ENCODE peak calls at places on chromosomes 2 and 18, in four cellular contexts. T, Q, C and V are unnamed samples.

GRCh38 chr2:175741164-175741563 is 260.9 kb downstream of the LNPK start:
- DNase-seq in T (no peak), Q (no peak), C (no peak), V (no peak)

GRCh38 chr2:100367163-100367562 is 44.9 kb upstream of the LONRF2 start:
- DNase-seq in T (no peak), Q (no peak), C (no peak), V (no peak)

GRCh38 chr18:26429535-26429934 is 118.8 kb downstream of the KCTD1 start:
- DNase-seq in T (peak), Q (no peak), C (no peak), V (peak)

GRCh38 chr2:85999131-85999831 is 106.4 kb downstream of the POLR1A start:
- DNase-seq in T (no peak), Q (no peak), C (peak), V (peak)

GRCh38 chr2:205914198-205914597 is 171.8 kb downstream of the INO80D start:
- DNase-seq in T (no peak), Q (no peak), C (no peak), V (no peak)

GRCh38 chr2:3491306-3491705 is 28.0 kb downstream of the ADI1 start:
- DNase-seq in T (no peak), Q (no peak), C (no peak), V (no peak)

GRCh38 chr2:172279214-172279613 is 148.2 kb upstream of the ITGA6 start:
- DNase-seq in T (no peak), Q (no peak), C (no peak), V (no peak)

GRCh38 chr2:222424729-222425671 is 657 bp downstream of the SGPP2 start:
- DNase-seq in T (no peak), Q (no peak), C (no peak), V (no peak)

GRCh38 chr2:58106896-58107295 is 60.3 kb downstream of the VRK2 start:
- DNase-seq in T (no peak), Q (no peak), C (no peak), V (peak)

GRCh38 chr2:28358668-28359201 is 33.9 kb upstream of the FOSL2 start:
- DNase-seq in T (no peak), Q (no peak), C (no peak), V (no peak)

GRCh38 chr2:224011837-224012236 is 27.2 kb downstream of the SERPINE2 start:
- DNase-seq in T (no peak), Q (no peak), C (no peak), V (no peak)

GRCh38 chr2:33354981-33355380 is 121.5 kb upstream of the RASGRP3 start:
- DNase-seq in T (no peak), Q (no peak), C (no peak), V (peak)

GRCh38 chr2:3125761-3126130 is 251.9 kb downstream of the EIPR1 start:
- DNase-seq in T (no peak), Q (no peak), C (no peak), V (no peak)

GRCh38 chr2:16654775-16655456 is 10.7 kb downstream of the CYRIA start:
- DNase-seq in T (no peak), Q (no peak), C (no peak), V (no peak)

GRCh38 chr2:136025057-136025973 is 39.9 kb upstream of the DARS1 start:
- DNase-seq in T (no peak), Q (peak), C (no peak), V (peak)

GRCh38 chr18:77129150-77129551 is 3.4 kb downstream of the MBP start:
- DNase-seq in T (no peak), Q (no peak), C (no peak), V (peak)

GRCh38 chr2:66334237-66335054 is 100.5 kb upstream of the MEIS1 start:
- DNase-seq in T (no peak), Q (no peak), C (no peak), V (no peak)

GRCh38 chr2:80050246-80050645 is 254.3 kb downstream of the LRRTM1 start:
- DNase-seq in T (no peak), Q (no peak), C (no peak), V (peak)

GRCh38 chr2:156110890-156111289 is 221.6 kb downstream of the NR4A2 start:
- DNase-seq in T (peak), Q (no peak), C (no peak), V (no peak)

GRCh38 chr2:241702155-241702404 is 241 bp downstream of the ING5 start:
- DNase-seq in T (no peak), Q (peak), C (peak), V (peak)

GRCh38 chr2:109381327-109381820 is 232.4 kb downstream of the SEPTIN10 start:
- DNase-seq in T (no peak), Q (no peak), C (no peak), V (no peak)

GRCh38 chr18:69400253-69400975 is at the start of gene DOK6:
- DNase-seq in T (peak), Q (no peak), C (no peak), V (peak)

GRCh38 chr18:22637787-22638186 is 220.1 kb upstream of the CTAGE1 start:
- DNase-seq in T (peak), Q (no peak), C (no peak), V (peak)

GRCh38 chr2:98253461-98254073 is 92.7 kb upstream of the CNGA3 start:
- DNase-seq in T (no peak), Q (no peak), C (no peak), V (no peak)

GRCh38 chr2:26978061-26978596 is 7.7 kb downstream of the MAPRE3 start:
- DNase-seq in T (no peak), Q (peak), C (no peak), V (no peak)

GRCh38 chr2:47323009-47323821 is 79.7 kb upstream of the MSH2 start:
- DNase-seq in T (peak), Q (peak), C (peak), V (peak)

GRCh38 chr2:8152392-8153257 is 529.2 kb upstream of the ID2 start:
- DNase-seq in T (no peak), Q (no peak), C (peak), V (no peak)

GRCh38 chr18:54030434-54030833 is 194.0 kb downstream of the MBD2 start:
- DNase-seq in T (no peak), Q (no peak), C (no peak), V (no peak)

GRCh38 chr18:12315911-12316310 is 7.9 kb downstream of the TUBB6 start:
- DNase-seq in T (no peak), Q (no peak), C (no peak), V (no peak)

GRCh38 chr2:33478968-33479691 is 2.7 kb downstream of the RASGRP3 start:
- DNase-seq in T (no peak), Q (peak), C (no peak), V (no peak)

GRCh38 chr2:44817673-44818335 is 123.7 kb upstream of the SIX3 start:
- DNase-seq in T (no peak), Q (no peak), C (no peak), V (no peak)

GRCh38 chr2:32289165-32290054 is 11.7 kb downstream of the YIPF4 start:
- DNase-seq in T (peak), Q (no peak), C (no peak), V (peak)

GRCh38 chr2:162221064-162221463 is 22.2 kb downstream of the FAP start:
- DNase-seq in T (peak), Q (peak), C (no peak), V (peak)

GRCh38 chr2:151766421-151767153 is 32.3 kb upstream of the NEB start:
- DNase-seq in T (no peak), Q (peak), C (no peak), V (peak)

GRCh38 chr2:85823951-85824350 is 64.8 kb downstream of the ST3GAL5 start:
- DNase-seq in T (no peak), Q (no peak), C (no peak), V (no peak)

GRCh38 chr2:30334738-30335426 is 103.5 kb downstream of the LBH start:
- DNase-seq in T (no peak), Q (no peak), C (peak), V (no peak)

GRCh38 chr2:216352653-216353270 is 19.5 kb downstream of the MARCHF4 start:
- DNase-seq in T (no peak), Q (no peak), C (no peak), V (no peak)

GRCh38 chr2:101983486-101983885 is 8.3 kb upstream of the IL1R2 start:
- DNase-seq in T (no peak), Q (no peak), C (no peak), V (no peak)

GRCh38 chr2:23916727-23917458 is 10.0 kb downstream of the ATAD2B start:
- DNase-seq in T (peak), Q (no peak), C (no peak), V (no peak)

DNA sequence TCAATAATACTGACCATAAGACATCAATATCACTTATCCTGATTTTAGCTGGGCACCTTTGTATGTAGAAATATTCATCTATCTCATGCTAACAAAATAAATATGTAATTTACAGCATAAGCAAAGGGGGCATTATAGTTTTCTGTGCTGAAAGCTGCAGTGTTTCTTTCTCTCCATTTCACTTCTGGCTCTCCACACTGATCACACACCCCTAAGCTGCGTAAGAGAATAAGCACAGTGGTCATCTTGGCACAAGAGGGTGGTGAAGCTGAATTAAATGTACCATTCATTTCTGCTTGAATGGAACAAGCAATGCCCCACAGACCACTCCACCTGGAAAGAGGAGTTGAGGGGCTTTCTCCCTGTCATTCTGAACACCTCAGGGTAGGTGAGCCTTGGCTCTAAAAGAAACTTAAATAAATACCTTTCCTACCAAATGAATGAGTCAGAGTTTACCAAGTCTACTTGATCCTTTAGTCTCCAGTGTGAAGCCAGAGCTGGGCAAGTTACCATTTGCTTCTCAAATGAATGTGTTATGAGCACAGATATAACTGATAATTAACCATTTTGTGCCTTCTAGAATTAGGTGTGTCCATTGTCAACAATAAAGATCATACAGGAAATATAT is 347.5 kb downstream of the KIAA1328 start:
- DNase-seq in T (no peak), Q (no peak), C (no peak), V (no peak)
- TF ChIP-seq BHLHE40 in T (no peak), Q (no peak), C (no peak), V (no peak)

GRCh38 chr2:230778350-230779140 is 65.9 kb downstream of the CAB39 start:
- DNase-seq in T (no peak), Q (no peak), C (peak), V (no peak)
- H3K9ac ChIP-seq in T (no peak), Q (no peak), C (no peak), V (no peak)

GRCh38 chr2:72115361-72116080 is 32.1 kb downstream of the CYP26B1 start:
- DNase-seq in T (no peak), Q (no peak), C (no peak), V (peak)
- TF ChIP-seq RAD21 in T (no peak), Q (no peak), C (no peak), V (no peak)

DNA sequence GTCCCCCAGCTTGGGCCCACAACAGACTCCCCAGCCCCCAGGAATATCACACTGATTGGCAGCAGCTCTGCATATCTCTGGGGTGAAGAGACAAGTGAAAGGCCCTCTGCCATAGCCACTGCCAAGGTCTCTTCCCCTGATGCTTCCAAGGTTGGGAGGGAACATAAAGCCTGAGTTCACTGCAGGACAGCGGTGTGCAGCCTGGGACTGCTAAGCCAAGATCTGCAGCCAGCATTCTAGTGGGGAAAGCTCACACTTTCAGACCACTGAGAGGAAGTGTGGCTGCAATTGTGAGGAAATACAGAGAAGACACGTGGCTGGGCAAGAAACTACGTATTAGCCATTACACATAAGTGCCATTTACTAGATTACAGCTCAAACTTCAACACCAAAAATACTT is 100.7 kb downstream of the MAIP1 start:
- DNase-seq in T (no peak), Q (no peak), C (no peak), V (no peak)
- TF ChIP-seq BHLHE40 in T (no peak), Q (no peak), C (no peak), V (no peak)

GRCh38 chr18:63999871-64000270 is 30.0 kb downstream of the SERPINB8 start:
- DNase-seq in T (no peak), Q (no peak), C (no peak), V (no peak)

GRCh38 chr18:63997606-63998005 is 27.7 kb downstream of the SERPINB8 start:
- DNase-seq in T (no peak), Q (no peak), C (no peak), V (peak)

GRCh38 chr18:63997041-63997440 is 27.2 kb downstream of the SERPINB8 start:
- DNase-seq in T (no peak), Q (no peak), C (no peak), V (no peak)

DNA sequence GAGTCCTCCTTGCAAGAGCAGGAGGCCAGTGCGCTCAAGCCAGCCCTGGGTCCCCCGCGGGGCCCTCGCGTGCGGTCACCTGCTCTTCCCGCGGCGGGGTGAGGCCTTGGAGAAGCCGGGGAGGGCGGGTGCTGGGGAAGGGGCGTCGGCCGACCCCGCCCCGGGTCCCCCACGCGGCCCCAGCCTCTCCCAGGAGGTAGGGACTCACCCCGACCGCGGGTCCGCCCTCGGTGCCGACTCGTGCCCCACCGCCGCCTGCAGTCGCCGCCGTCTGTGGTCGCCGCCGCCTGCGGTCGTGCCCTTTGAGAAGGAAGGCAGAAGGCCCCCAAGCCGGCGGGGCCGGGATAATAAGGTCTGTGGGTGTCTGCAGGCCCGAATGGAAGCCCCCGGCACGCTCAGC is 32.7 kb downstream of the SERPINB8 start:
- DNase-seq in T (no peak), Q (no peak), C (no peak), V (no peak)
- H3K9ac ChIP-seq in T (no peak), Q (no peak), C (no peak), V (no peak)